ENCODE peak calls at places on chromosomes 5 and 9, in eight cellular contexts. M, F, I, R, P, Q, W and T are unnamed samples.

GRCh38 chr9:78314550-78314949 is 17.6 kb downstream of the PSAT1 start:
- DNase-seq in M (no peak), F (no peak), I (no peak), R (no peak), P (no peak), Q (no peak), W (no peak), T (no peak)

GRCh38 chr5:5141625-5142527 is 1.7 kb downstream of the ADAMTS16 start:
- DNase-seq in M (peak), F (peak), I (peak), R (peak), P (peak), Q (peak), W (no peak), T (peak)

GRCh38 chr5:155353231-155353630 is 339.7 kb downstream of the KIF4B start:
- DNase-seq in M (no peak), F (no peak), I (no peak), R (no peak), P (no peak), Q (no peak), W (no peak), T (no peak)

GRCh38 chr5:32193591-32193990 is 19.5 kb upstream of the GOLPH3 start:
- DNase-seq in M (no peak), F (peak), I (no peak), R (no peak), P (peak), Q (no peak), W (no peak), T (no peak)

GRCh38 chr9:4837768-4838546 is 45.2 kb downstream of the RCL1 start:
- DNase-seq in M (no peak), F (peak), I (no peak), R (peak), P (peak), Q (no peak), W (no peak), T (no peak)

GRCh38 chr5:120380644-120381043 is 83.5 kb upstream of the PRR16 start:
- DNase-seq in M (no peak), F (no peak), I (no peak), R (no peak), P (no peak), Q (no peak), W (no peak), T (no peak)

GRCh38 chr5:72018158-72018803 is 89.0 kb upstream of the MAP1B start:
- DNase-seq in M (peak), F (peak), I (no peak), R (peak), P (peak), Q (peak), W (no peak), T (peak)

GRCh38 chr9:131203438-131204219 is 72.7 kb downstream of the FAM78A start:
- DNase-seq in M (no peak), F (no peak), I (no peak), R (no peak), P (no peak), Q (no peak), W (no peak), T (no peak)

GRCh38 chr5:119105971-119106370 is 35.1 kb downstream of the DMXL1 start:
- DNase-seq in M (no peak), F (no peak), I (no peak), R (no peak), P (peak), Q (no peak), W (no peak), T (no peak)

GRCh38 chr9:136857166-136857565 is 5.0 kb downstream of the MAMDC4 start:
- DNase-seq in M (no peak), F (no peak), I (no peak), R (no peak), P (no peak), Q (no peak), W (no peak), T (no peak)

GRCh38 chr5:52443187-52443586 is 344.5 kb upstream of the ITGA1 start:
- DNase-seq in M (no peak), F (no peak), I (no peak), R (no peak), P (no peak), Q (no peak), W (no peak), T (no peak)

GRCh38 chr5:147968855-147969254 is 62.5 kb upstream of the C5orf46 start:
- DNase-seq in M (no peak), F (no peak), I (no peak), R (no peak), P (peak), Q (no peak), W (no peak), T (no peak)

GRCh38 chr9:111752455-111752854 is 42.3 kb downstream of the SHOC1 start:
- DNase-seq in M (no peak), F (peak), I (no peak), R (no peak), P (peak), Q (no peak), W (no peak), T (no peak)

GRCh38 chr5:73901455-73901854 is 275.5 kb downstream of the ARHGEF28 start:
- DNase-seq in M (no peak), F (no peak), I (no peak), R (no peak), P (no peak), Q (no peak), W (no peak), T (no peak)

GRCh38 chr5:43033845-43034590 is 6.1 kb downstream of the ANXA2R start:
- DNase-seq in M (no peak), F (peak), I (no peak), R (no peak), P (peak), Q (no peak), W (no peak), T (no peak)

GRCh38 chr5:157381746-157382145 is 78.3 kb upstream of the NIPAL4 start:
- DNase-seq in M (no peak), F (no peak), I (no peak), R (no peak), P (no peak), Q (no peak), W (no peak), T (no peak)

GRCh38 chr9:4842734-4843133 is 50.0 kb downstream of the RCL1 start:
- DNase-seq in M (no peak), F (no peak), I (no peak), R (no peak), P (no peak), Q (no peak), W (no peak), T (no peak)